ENCODE peak calls at places on chromosomes 12 and 14, in eight cellular contexts. One of them, this sample, is unnamed.

GRCh38 chr12:25689996-25690501 is 137.0 kb upstream of the LMNTD1 start:
- DNase-seq in uterus: no peak
- DNase-seq in CD4-positive, CD25-positive, alpha-beta regulatory T cell: no peak
- DNase-seq in amniotic stem cell: no peak
- DNase-seq in T-helper 1 cell: no peak
- DNase-seq in effector CD4-positive, alpha-beta T cell: no peak
- DNase-seq in foreskin fibroblast: peak; percentile 45
- DNase-seq in stimulated activated CD8-positive, alpha-beta memory T cell treated with anti-CD3 and anti-CD28 coated beads, Interleukin-15, amount 100 ng/mL, for 1 hour: no peak
- DNase-seq in this sample: no peak

GRCh38 chr14:83473846-83474245 is 1940.2 kb upstream of the SEL1L start:
- DNase-seq in uterus: no peak
- DNase-seq in foreskin fibroblast: no peak
- DNase-seq in amniotic stem cell: no peak
- DNase-seq in stimulated activated CD8-positive, alpha-beta memory T cell treated with anti-CD3 and anti-CD28 coated beads, Interleukin-15, amount 100 ng/mL, for 1 hour: no peak
- DNase-seq in CD4-positive, CD25-positive, alpha-beta regulatory T cell: no peak
- DNase-seq in effector CD4-positive, alpha-beta T cell: no peak
- DNase-seq in T-helper 1 cell: no peak
- DNase-seq in this sample: no peak

GRCh38 chr12:98838282-98838681 is 193.2 kb downstream of the APAF1 start:
- DNase-seq in T-helper 1 cell: no peak
- DNase-seq in effector CD4-positive, alpha-beta T cell: no peak
- DNase-seq in foreskin fibroblast: peak; percentile 1
- DNase-seq in uterus: no peak
- DNase-seq in amniotic stem cell: no peak
- DNase-seq in stimulated activated CD8-positive, alpha-beta memory T cell treated with anti-CD3 and anti-CD28 coated beads, Interleukin-15, amount 100 ng/mL, for 1 hour: no peak
- DNase-seq in CD4-positive, CD25-positive, alpha-beta regulatory T cell: no peak
- DNase-seq in this sample: no peak

GRCh38 chr12:2677142-2677880 is 117.5 kb upstream of the FKBP4 start:
- DNase-seq in T-helper 1 cell: no peak
- DNase-seq in CD4-positive, CD25-positive, alpha-beta regulatory T cell: no peak
- DNase-seq in effector CD4-positive, alpha-beta T cell: no peak
- DNase-seq in uterus: peak; percentile 9
- DNase-seq in stimulated activated CD8-positive, alpha-beta memory T cell treated with anti-CD3 and anti-CD28 coated beads, Interleukin-15, amount 100 ng/mL, for 1 hour: no peak
- DNase-seq in amniotic stem cell: no peak
- DNase-seq in foreskin fibroblast: no peak
- DNase-seq in this sample: no peak

GRCh38 chr14:96168581-96168980 is 36.1 kb upstream of the BDKRB2 start:
- DNase-seq in CD4-positive, CD25-positive, alpha-beta regulatory T cell: no peak
- DNase-seq in foreskin fibroblast: no peak
- DNase-seq in amniotic stem cell: no peak
- DNase-seq in uterus: no peak
- DNase-seq in effector CD4-positive, alpha-beta T cell: no peak
- DNase-seq in stimulated activated CD8-positive, alpha-beta memory T cell treated with anti-CD3 and anti-CD28 coated beads, Interleukin-15, amount 100 ng/mL, for 1 hour: no peak
- DNase-seq in T-helper 1 cell: no peak
- DNase-seq in this sample: no peak

GRCh38 chr14:21913759-21914158 is 240.1 kb upstream of the OR4E1 start:
- DNase-seq in CD4-positive, CD25-positive, alpha-beta regulatory T cell: peak; percentile 71
- DNase-seq in uterus: no peak
- DNase-seq in T-helper 1 cell: peak; percentile 30
- DNase-seq in stimulated activated CD8-positive, alpha-beta memory T cell treated with anti-CD3 and anti-CD28 coated beads, Interleukin-15, amount 100 ng/mL, for 1 hour: peak; percentile 66
- DNase-seq in amniotic stem cell: no peak
- DNase-seq in foreskin fibroblast: no peak
- DNase-seq in effector CD4-positive, alpha-beta T cell: peak; percentile 75
- DNase-seq in this sample: peak; percentile 63

GRCh38 chr14:64035143-64035542 is 182.3 kb downstream of the SYNE2 start:
- DNase-seq in amniotic stem cell: no peak
- DNase-seq in effector CD4-positive, alpha-beta T cell: no peak
- DNase-seq in CD4-positive, CD25-positive, alpha-beta regulatory T cell: no peak
- DNase-seq in uterus: no peak
- DNase-seq in foreskin fibroblast: peak; percentile 32
- DNase-seq in stimulated activated CD8-positive, alpha-beta memory T cell treated with anti-CD3 and anti-CD28 coated beads, Interleukin-15, amount 100 ng/mL, for 1 hour: no peak
- DNase-seq in T-helper 1 cell: no peak
- DNase-seq in this sample: no peak

GRCh38 chr14:83441801-83442200 is 1908.1 kb upstream of the SEL1L start:
- DNase-seq in effector CD4-positive, alpha-beta T cell: no peak
- DNase-seq in uterus: no peak
- DNase-seq in stimulated activated CD8-positive, alpha-beta memory T cell treated with anti-CD3 and anti-CD28 coated beads, Interleukin-15, amount 100 ng/mL, for 1 hour: no peak
- DNase-seq in CD4-positive, CD25-positive, alpha-beta regulatory T cell: no peak
- DNase-seq in T-helper 1 cell: no peak
- DNase-seq in amniotic stem cell: no peak
- DNase-seq in foreskin fibroblast: no peak
- DNase-seq in this sample: no peak

GRCh38 chr12:92059976-92060375 is 85.7 kb downstream of the BTG1 start:
- DNase-seq in foreskin fibroblast: peak; percentile 80
- DNase-seq in CD4-positive, CD25-positive, alpha-beta regulatory T cell: no peak
- DNase-seq in amniotic stem cell: no peak
- DNase-seq in stimulated activated CD8-positive, alpha-beta memory T cell treated with anti-CD3 and anti-CD28 coated beads, Interleukin-15, amount 100 ng/mL, for 1 hour: no peak
- DNase-seq in effector CD4-positive, alpha-beta T cell: no peak
- DNase-seq in uterus: no peak
- DNase-seq in T-helper 1 cell: no peak
- DNase-seq in this sample: no peak

GRCh38 chr12:9872116-9872515 is 3.0 kb upstream of the CLEC2B start:
- DNase-seq in amniotic stem cell: no peak
- DNase-seq in effector CD4-positive, alpha-beta T cell: no peak
- DNase-seq in stimulated activated CD8-positive, alpha-beta memory T cell treated with anti-CD3 and anti-CD28 coated beads, Interleukin-15, amount 100 ng/mL, for 1 hour: no peak
- DNase-seq in T-helper 1 cell: no peak
- DNase-seq in uterus: no peak
- DNase-seq in CD4-positive, CD25-positive, alpha-beta regulatory T cell: no peak
- DNase-seq in foreskin fibroblast: no peak
- DNase-seq in this sample: no peak

GRCh38 chr14:95683793-95684192 is 2.4 kb upstream of the TCL1B start:
- DNase-seq in T-helper 1 cell: no peak
- DNase-seq in foreskin fibroblast: no peak
- DNase-seq in amniotic stem cell: no peak
- DNase-seq in uterus: no peak
- DNase-seq in effector CD4-positive, alpha-beta T cell: peak; percentile 17
- DNase-seq in CD4-positive, CD25-positive, alpha-beta regulatory T cell: no peak
- DNase-seq in stimulated activated CD8-positive, alpha-beta memory T cell treated with anti-CD3 and anti-CD28 coated beads, Interleukin-15, amount 100 ng/mL, for 1 hour: no peak
- DNase-seq in this sample: no peak

GRCh38 chr12:109951751-109952150 is 44.4 kb downstream of the GIT2 start:
- DNase-seq in uterus: peak; percentile 34
- DNase-seq in foreskin fibroblast: peak; percentile 51
- DNase-seq in amniotic stem cell: no peak
- DNase-seq in T-helper 1 cell: no peak
- DNase-seq in effector CD4-positive, alpha-beta T cell: no peak
- DNase-seq in CD4-positive, CD25-positive, alpha-beta regulatory T cell: no peak
- DNase-seq in stimulated activated CD8-positive, alpha-beta memory T cell treated with anti-CD3 and anti-CD28 coated beads, Interleukin-15, amount 100 ng/mL, for 1 hour: no peak
- DNase-seq in this sample: no peak

GRCh38 chr14:41986726-41987125 is 380.1 kb downstream of the LRFN5 start:
- DNase-seq in CD4-positive, CD25-positive, alpha-beta regulatory T cell: no peak
- DNase-seq in amniotic stem cell: no peak
- DNase-seq in uterus: no peak
- DNase-seq in effector CD4-positive, alpha-beta T cell: no peak
- DNase-seq in T-helper 1 cell: no peak
- DNase-seq in stimulated activated CD8-positive, alpha-beta memory T cell treated with anti-CD3 and anti-CD28 coated beads, Interleukin-15, amount 100 ng/mL, for 1 hour: no peak
- DNase-seq in foreskin fibroblast: peak; percentile 4
- DNase-seq in this sample: no peak

GRCh38 chr12:116320839-116321238 is 43.3 kb upstream of the MED13L start:
- DNase-seq in T-helper 1 cell: no peak
- DNase-seq in amniotic stem cell: no peak
- DNase-seq in foreskin fibroblast: peak; percentile 21
- DNase-seq in effector CD4-positive, alpha-beta T cell: no peak
- DNase-seq in uterus: no peak
- DNase-seq in CD4-positive, CD25-positive, alpha-beta regulatory T cell: no peak
- DNase-seq in stimulated activated CD8-positive, alpha-beta memory T cell treated with anti-CD3 and anti-CD28 coated beads, Interleukin-15, amount 100 ng/mL, for 1 hour: no peak
- DNase-seq in this sample: no peak

GRCh38 chr14:100322138-100322957 is 791 bp upstream of the SLC25A47 start:
- DNase-seq in T-helper 1 cell: no peak
- DNase-seq in uterus: no peak
- DNase-seq in CD4-positive, CD25-positive, alpha-beta regulatory T cell: no peak
- DNase-seq in amniotic stem cell: no peak
- DNase-seq in foreskin fibroblast: no peak
- DNase-seq in effector CD4-positive, alpha-beta T cell: no peak
- DNase-seq in stimulated activated CD8-positive, alpha-beta memory T cell treated with anti-CD3 and anti-CD28 coated beads, Interleukin-15, amount 100 ng/mL, for 1 hour: no peak
- DNase-seq in this sample: no peak

This sample was measured in T follicular helper cell.